ENCODE peak calls at places on chromosome 5, in eight cellular contexts. P, L, F, Z, B, C, W and T are unnamed samples.

GRCh38 chr5:45038366-45038987 is 229.7 kb downstream of the MRPS30 start:
- DNase-seq in P (peak; percentile 12), B (no peak), F (peak; percentile 60), Z (no peak), C (peak; percentile 55), L (peak; percentile 84), W (peak; percentile 58), T (no peak)

GRCh38 chr5:163532203-163532892 is 26.9 kb downstream of the MAT2B start:
- DNase-seq in B (no peak), L (peak; percentile 22), W (no peak), P (no peak), F (no peak), Z (no peak), C (no peak), T (no peak)

GRCh38 chr5:1182633-1183423 is 18.6 kb upstream of the SLC6A19 start:
- DNase-seq in B (no peak), F (peak; percentile 83), P (no peak), L (no peak), Z (no peak), C (no peak), W (no peak), T (no peak)

GRCh38 chr5:168579987-168580508 is 880 bp upstream of the PANK3 start:
- DNase-seq in F (no peak), Z (no peak), W (no peak), B (no peak), L (no peak), P (no peak), C (no peak), T (peak; percentile 14)

GRCh38 chr5:76715734-76716455 is at the start of gene F2R:
- DNase-seq in B (peak; percentile 44), P (peak; percentile 30), Z (peak; percentile 69), C (no peak), L (peak; percentile 85), W (peak; percentile 91), F (peak; percentile 83), T (peak; percentile 16)

GRCh38 chr5:160369990-160370712 is at the start of gene C1QTNF2:
- DNase-seq in F (peak; percentile 75), C (no peak), L (peak; percentile 85), B (peak; percentile 44), Z (peak; percentile 59), P (peak; percentile 50), W (peak; percentile 78), T (no peak)

GRCh38 chr5:104659497-104659896 is 1096.9 kb upstream of the NUDT12 start:
- DNase-seq in P (no peak), B (no peak), L (no peak), C (no peak), W (no peak), F (no peak), Z (no peak), T (no peak)

GRCh38 chr5:61586096-61587084 is 254.3 kb downstream of the ZSWIM6 start:
- DNase-seq in C (no peak), B (no peak), W (no peak), F (no peak), P (no peak), L (no peak), Z (no peak), T (no peak)

GRCh38 chr5:3341446-3342240 is 254.0 kb upstream of the IRX1 start:
- DNase-seq in Z (no peak), F (no peak), B (no peak), P (no peak), W (no peak), C (no peak), L (peak; percentile 9), T (no peak)

GRCh38 chr5:125317546-125317995 is 571.1 kb upstream of the ZNF608 start:
- DNase-seq in P (no peak), C (no peak), Z (peak; percentile 10), L (peak; percentile 73), F (no peak), B (no peak), W (peak; percentile 68), T (no peak)

GRCh38 chr5:125088522-125089105 is 342.2 kb upstream of the ZNF608 start:
- DNase-seq in B (no peak), C (no peak), P (no peak), L (no peak), Z (no peak), W (no peak), F (no peak), T (no peak)

GRCh38 chr5:6601271-6601670 is 31.6 kb downstream of the NSUN2 start:
- DNase-seq in P (no peak), B (no peak), L (no peak), F (no peak), W (no peak), Z (no peak), C (no peak), T (no peak)

GRCh38 chr5:103271570-103272289 is 13.2 kb downstream of the MACIR start:
- DNase-seq in L (no peak), P (no peak), W (no peak), B (peak; percentile 5), F (no peak), Z (peak; percentile 14), C (no peak), T (no peak)

GRCh38 chr5:119453045-119453383 is 717 bp downstream of the HSD17B4 start:
- DNase-seq in L (no peak), W (no peak), F (no peak), Z (peak; percentile 29), P (no peak), B (no peak), C (no peak), T (no peak)

GRCh38 chr5:76660360-76660759 is 37.2 kb upstream of the F2RL2 start:
- DNase-seq in B (no peak), L (no peak), W (no peak), F (no peak), C (no peak), P (no peak), Z (peak; percentile 25), T (no peak)

GRCh38 chr5:176639981-176640380 is 7.3 kb upstream of the TSPAN17 start:
- DNase-seq in F (no peak), L (no peak), Z (no peak), B (no peak), W (no peak), C (no peak), P (no peak), T (no peak)

GRCh38 chr5:156359452-156359851 is 32.5 kb downstream of the SGCD start:
- DNase-seq in W (no peak), Z (peak; percentile 85), F (no peak), B (no peak), L (no peak), C (no peak), P (no peak), T (no peak)

GRCh38 chr5:156356238-156356637 is 29.3 kb downstream of the SGCD start:
- DNase-seq in C (no peak), F (no peak), Z (no peak), L (no peak), P (no peak), W (no peak), B (no peak), T (no peak)

GRCh38 chr5:156351423-156351822 is 24.5 kb downstream of the SGCD start:
- DNase-seq in W (no peak), Z (no peak), C (no peak), F (no peak), P (no peak), L (no peak), B (no peak), T (no peak)

GRCh38 chr5:156354571-156354970 is 27.6 kb downstream of the SGCD start:
- DNase-seq in L (no peak), F (no peak), B (no peak), P (no peak), C (no peak), W (no peak), Z (no peak), T (no peak)
- TF ChIP-seq EZH2 in L (no peak), F (no peak), B (no peak), P (no peak), C (no peak), W (no peak), Z (no peak), T (no peak)

GRCh38 chr5:135339189-135339588 is 59.8 kb downstream of the MACROH2A1 start:
- DNase-seq in L (no peak), F (no peak), P (no peak), C (no peak), Z (no peak), B (no peak), W (no peak), T (no peak)

GRCh38 chr5:135339623-135340022 is 59.4 kb downstream of the MACROH2A1 start:
- DNase-seq in P (no peak), W (no peak), Z (no peak), L (no peak), B (no peak), F (no peak), C (no peak), T (no peak)

GRCh38 chr5:135335031-135335828 is 63.8 kb downstream of the MACROH2A1 start:
- DNase-seq in P (no peak), Z (peak; percentile 12), C (no peak), F (no peak), L (no peak), W (no peak), B (no peak), T (no peak)

GRCh38 chr5:135333737-135334515 is 65.1 kb downstream of the MACROH2A1 start:
- DNase-seq in B (no peak), P (no peak), F (no peak), L (no peak), C (no peak), W (no peak), Z (peak; percentile 16), T (no peak)

GRCh38 chr5:135337064-135337463 is 62.0 kb downstream of the MACROH2A1 start:
- DNase-seq in F (no peak), P (no peak), L (no peak), Z (no peak), C (no peak), B (peak; percentile 43), W (no peak), T (no peak)
- H4K20me1 ChIP-seq in F (no peaks in the 10 kb centered on the region), P (peaks cover 16% of the 10 kb centered on the region), L (peaks cover 5% of the 10 kb centered on the region), Z (peaks cover 58% of the 10 kb centered on the region), C (no peaks in the 10 kb centered on the region), B (no peaks in the 10 kb centered on the region), W (peaks cover 9% of the 10 kb centered on the region), T (peaks cover 46% of the 10 kb centered on the region)

GRCh38 chr5:155728146-155728856 is 598.7 kb upstream of the SGCD start:
- DNase-seq in L (peak; percentile 72), W (peak; percentile 83), Z (peak; percentile 47), F (peak; percentile 82), B (peak; percentile 34), P (no peak), C (no peak), T (no peak)
- TF ChIP-seq EZH2 in L (peak; percentile 48), W (peak; percentile 50), Z (peak; percentile 19), F (peak; percentile 22), B (no peak), P (no peak), C (no peak), T (no peak)

GRCh38 chr5:179975713-179976030 is 68.0 kb upstream of the TBC1D9B start:
- DNase-seq in L (no peak), B (no peak), Z (no peak), F (no peak), P (no peak), C (no peak), W (no peak), T (no peak)

GRCh38 chr5:179978792-179979191 is 71.1 kb upstream of the TBC1D9B start:
- DNase-seq in Z (no peak), F (no peak), P (no peak), L (no peak), B (no peak), W (no peak), C (no peak), T (no peak)

GRCh38 chr5:179974946-179975712 is 67.4 kb upstream of the TBC1D9B start:
- DNase-seq in Z (no peak), W (peak; percentile 79), L (peak; percentile 88), F (peak; percentile 39), B (no peak), P (peak; percentile 32), C (no peak), T (peak; percentile 50)

GRCh38 chr5:179986328-179986727 is 78.6 kb upstream of the TBC1D9B start:
- DNase-seq in B (no peak), Z (no peak), P (no peak), L (no peak), C (no peak), F (no peak), W (no peak), T (no peak)

GRCh38 chr5:179980767-179981166 is 73.1 kb upstream of the TBC1D9B start:
- DNase-seq in F (no peak), Z (no peak), L (no peak), P (no peak), W (no peak), B (no peak), C (no peak), T (no peak)
- H4K20me1 ChIP-seq in F (peaks cover 2% of the 10 kb centered on the region), Z (no peaks in the 10 kb centered on the region), L (peaks cover 7% of the 10 kb centered on the region), P (no peaks in the 10 kb centered on the region), W (peaks cover 38% of the 10 kb centered on the region), B (no peaks in the 10 kb centered on the region), C (no peaks in the 10 kb centered on the region), T (no peaks in the 10 kb centered on the region)